ENCODE peak calls at places on chromosome 4, in eight cellular contexts. B is iris pigment epithelial cell; U is stimulated activated CD8-positive, alpha-beta memory T cell treated with anti-CD3 and anti-CD28 coated beads, Interleukin-15, amount 100 ng/mL, for 4 hours; R is gastrocnemius medialis; Z is OCI-M1; Y is memory B cell; M is progenitor cell of endocrine pancreas; S is hypothalamus. J is an unnamed sample.

GRCh38 chr4:100299441-100299840 is 109.2 kb upstream of the DDIT4L start:
- DNase-seq in B (no peak), Y (no peak), Z (no peak), U (no peak), R (no peak), M (no peak), S (no peak), J (peak)

GRCh38 chr4:5717449-5718158 is 6.6 kb downstream of the EVC start:
- DNase-seq in R (no peak), Z (no peak), U (no peak), B (no peak), M (no peak), S (no peak), Y (no peak), J (no peak)

GRCh38 chr4:53068755-53069154 is 206.6 kb downstream of the RASL11B start:
- DNase-seq in M (no peak), Z (no peak), R (no peak), B (peak), U (no peak), S (no peak), Y (no peak), J (no peak)

GRCh38 chr4:73613130-73613529 is 7.1 kb downstream of the RASSF6 start:
- DNase-seq in B (no peak), Z (no peak), M (no peak), R (no peak), Y (no peak), U (no peak), S (no peak), J (peak)

GRCh38 chr4:6582889-6583504 is 8.0 kb downstream of the MAN2B2 start:
- DNase-seq in R (no peak), M (no peak), U (no peak), B (peak), S (no peak), Y (no peak), Z (peak), J (peak)

GRCh38 chr4:125710766-125711165 is 396.0 kb downstream of the FAT4 start:
- DNase-seq in B (no peak), R (no peak), M (no peak), S (no peak), U (no peak), Y (no peak), Z (no peak), J (no peak)

GRCh38 chr4:87804871-87805270 is 5.5 kb downstream of the IBSP start:
- DNase-seq in U (no peak), Y (no peak), R (no peak), M (no peak), Z (no peak), S (no peak), B (no peak), J (peak)

GRCh38 chr4:22129454-22130075 is 181.0 kb upstream of the KCNIP4 start:
- DNase-seq in B (peak), M (no peak), Y (no peak), R (no peak), S (no peak), U (no peak), Z (peak), J (peak)

GRCh38 chr4:98653890-98654867 is 4.2 kb downstream of the TSPAN5 start:
- DNase-seq in S (no peak), M (no peak), U (no peak), Y (no peak), Z (no peak), B (peak), R (no peak), J (peak)

GRCh38 chr4:53644607-53645006 is 53.3 kb upstream of the LNX1 start:
- DNase-seq in R (no peak), B (no peak), M (no peak), Y (no peak), Z (no peak), S (no peak), U (no peak), J (peak)

GRCh38 chr4:172514801-172515200 is 653.8 kb upstream of the GALNT7 start:
- DNase-seq in R (no peak), Y (no peak), S (no peak), M (no peak), U (no peak), B (no peak), Z (no peak), J (no peak)

GRCh38 chr4:124025423-124025822 is 628.8 kb downstream of the SPRY1 start:
- DNase-seq in B (peak), Z (no peak), R (no peak), Y (no peak), S (no peak), U (no peak), M (no peak), J (no peak)

GRCh38 chr4:100041646-100042045 is 91.6 kb upstream of the H2AZ1 start:
- DNase-seq in Y (no peak), U (no peak), B (peak), Z (no peak), R (no peak), S (no peak), M (no peak), J (peak)

GRCh38 chr4:61572160-61572559 is 372.0 kb downstream of the ADGRL3 start:
- DNase-seq in R (no peak), Y (no peak), Z (peak), U (no peak), B (peak), M (no peak), S (no peak), J (peak)

GRCh38 chr4:127410644-127411043 is 222.1 kb upstream of the INTU start:
- DNase-seq in R (no peak), M (no peak), S (no peak), U (no peak), B (no peak), Y (no peak), Z (no peak), J (no peak)

GRCh38 chr4:8906991-8907595 is 35.5 kb upstream of the HMX1 start:
- DNase-seq in B (no peak), Y (no peak), S (no peak), R (no peak), M (no peak), U (no peak), Z (no peak), J (no peak)

GRCh38 chr4:30950737-30951136 is 230.6 kb downstream of the PCDH7 start:
- DNase-seq in R (no peak), B (no peak), M (no peak), Y (no peak), Z (no peak), S (no peak), U (no peak), J (peak)

GRCh38 chr4:15893967-15894366 is 44.6 kb downstream of the FGFBP1 start:
- DNase-seq in B (peak), Y (no peak), R (no peak), Z (no peak), U (no peak), M (no peak), S (no peak), J (peak)

GRCh38 chr4:83686166-83686565 is 150.3 kb downstream of the GPAT3 start:
- DNase-seq in Y (no peak), B (no peak), M (no peak), U (no peak), S (no peak), Z (no peak), R (no peak), J (peak)

GRCh38 chr4:145299380-145300076 is 119.1 kb upstream of the OTUD4 start:
- DNase-seq in U (peak), Y (no peak), R (no peak), M (no peak), B (peak), S (no peak), Z (peak), J (peak)

GRCh38 chr4:165726831-165727230 is 146.2 kb upstream of the TLL1 start:
- DNase-seq in R (no peak), M (no peak), Y (no peak), B (peak), Z (no peak), U (no peak), S (no peak), J (peak)

GRCh38 chr4:140012688-140013087 is 141.3 kb downstream of the MAML3 start:
- DNase-seq in R (no peak), U (peak), B (peak), Y (peak), S (no peak), M (no peak), Z (peak), J (peak)

GRCh38 chr4:26568446-26568994 is 15.4 kb upstream of the TBC1D19 start:
- DNase-seq in Z (peak), S (no peak), B (peak), R (no peak), M (no peak), Y (no peak), U (no peak), J (peak)

GRCh38 chr4:7978489-7978888 is 38.8 kb upstream of the AFAP1 start:
- DNase-seq in U (no peak), Y (no peak), S (no peak), R (no peak), M (no peak), Z (no peak), B (no peak), J (peak)

GRCh38 chr4:8117278-8117682 is 41.3 kb downstream of the ABLIM2 start:
- DNase-seq in Z (peak), M (no peak), R (peak), S (no peak), Y (no peak), U (no peak), B (peak), J (peak)

GRCh38 chr4:157052429-157053040 is 23.4 kb upstream of the GLRB start:
- DNase-seq in B (no peak), Z (no peak), R (no peak), S (no peak), U (no peak), Y (no peak), M (no peak), J (no peak)

GRCh38 chr4:149911995-149912394 is 96.4 kb upstream of the IQCM start:
- DNase-seq in B (no peak), S (no peak), Z (no peak), U (no peak), R (no peak), Y (no peak), M (no peak), J (peak)

GRCh38 chr4:3224971-3225850 is 23.7 kb upstream of the MSANTD1 start:
- DNase-seq in R (no peak), U (no peak), Z (no peak), B (no peak), Y (no peak), M (no peak), S (no peak), J (no peak)

GRCh38 chr4:173213296-173213695 is 44.7 kb downstream of the GALNT7 start:
- DNase-seq in B (no peak), Y (no peak), M (no peak), U (no peak), R (no peak), Z (no peak), S (no peak), J (peak)

GRCh38 chr4:112511294-112512118 is 4.5 kb downstream of the NEUROG2 start:
- DNase-seq in M (no peak), Y (peak), R (no peak), B (no peak), U (no peak), S (no peak), Z (no peak), J (no peak)

GRCh38 chr4:165359501-165359900 is 19.3 kb upstream of the CPE start:
- DNase-seq in U (no peak), B (peak), Z (no peak), S (no peak), M (no peak), R (no peak), Y (no peak), J (peak)

GRCh38 chr4:72319596-72319995 is 249.4 kb downstream of the ADAMTS3 start:
- DNase-seq in U (no peak), B (peak), Z (no peak), R (no peak), S (no peak), Y (no peak), M (no peak), J (peak)

GRCh38 chr4:8114456-8115202 is 44.0 kb downstream of the ABLIM2 start:
- DNase-seq in Z (no peak), Y (no peak), R (no peak), B (no peak), M (no peak), S (no peak), U (no peak), J (no peak)